ENCODE peak calls at places on chromosomes 2 and 18, in six cellular contexts. W is HCT116, C is H1, X is K562, P is HepG2, Y is SK-N-SH. O is an unnamed sample.

GRCh38 chr2:34570266-34570872 is 971.3 kb upstream of the FAM98A start:
- DNase-seq in X (no peak), W (no peak), Y (peak; percentile 14), C (no peak), P (peak; percentile 53), O (peak; percentile 30)

GRCh38 chr2:164014068-164014577 is 278.3 kb upstream of the FIGN start:
- DNase-seq in X (no peak), P (no peak), C (no peak), W (no peak), Y (no peak), O (peak; percentile 18)

GRCh38 chr18:8635087-8635486 is 25.9 kb downstream of the RAB12 start:
- DNase-seq in X (no peak), P (no peak), W (no peak), C (no peak), Y (no peak), O (no peak)

GRCh38 chr18:76452357-76452756 is 42.7 kb downstream of the ZNF516 start:
- DNase-seq in W (no peak), P (no peak), Y (no peak), X (no peak), C (no peak), O (no peak)

GRCh38 chr2:181158453-181158852 is 178.0 kb downstream of the UBE2E3 start:
- DNase-seq in X (no peak), C (no peak), W (no peak), Y (no peak), P (no peak), O (no peak)

GRCh38 chr18:14928396-14928795 is 180.4 kb downstream of the ANKRD30B start:
- DNase-seq in Y (no peak), C (no peak), P (no peak), W (no peak), X (no peak), O (no peak)

GRCh38 chr2:28958689-28959088 is 22.4 kb upstream of the TOGARAM2 start:
- DNase-seq in W (peak; percentile 37), X (peak; percentile 64), C (peak; percentile 69), Y (peak; percentile 87), P (peak; percentile 70), O (no peak)

GRCh38 chr2:206693399-206694137 is 24.6 kb downstream of the DYTN start:
- DNase-seq in C (peak; percentile 50), P (peak; percentile 65), Y (peak; percentile 59), X (peak; percentile 25), W (peak; percentile 75), O (peak; percentile 73)

GRCh38 chr2:197889041-197889440 is 84.6 kb downstream of the PLCL1 start:
- DNase-seq in C (no peak), P (no peak), X (peak; percentile 50), Y (no peak), W (no peak), O (peak; percentile 42)

GRCh38 chr2:220654322-220654721 is 917.8 kb downstream of the EPHA4 start:
- DNase-seq in Y (no peak), C (no peak), X (no peak), P (no peak), W (no peak), O (no peak)

GRCh38 chr2:225995788-225996476 is 596.4 kb downstream of the NYAP2 start:
- DNase-seq in W (no peak), X (no peak), Y (no peak), P (no peak), C (no peak), O (no peak)

GRCh38 chr2:28135324-28135723 is 244.8 kb downstream of the BABAM2 start:
- DNase-seq in X (no peak), P (no peak), C (no peak), Y (no peak), W (no peak), O (no peak)

DNA sequence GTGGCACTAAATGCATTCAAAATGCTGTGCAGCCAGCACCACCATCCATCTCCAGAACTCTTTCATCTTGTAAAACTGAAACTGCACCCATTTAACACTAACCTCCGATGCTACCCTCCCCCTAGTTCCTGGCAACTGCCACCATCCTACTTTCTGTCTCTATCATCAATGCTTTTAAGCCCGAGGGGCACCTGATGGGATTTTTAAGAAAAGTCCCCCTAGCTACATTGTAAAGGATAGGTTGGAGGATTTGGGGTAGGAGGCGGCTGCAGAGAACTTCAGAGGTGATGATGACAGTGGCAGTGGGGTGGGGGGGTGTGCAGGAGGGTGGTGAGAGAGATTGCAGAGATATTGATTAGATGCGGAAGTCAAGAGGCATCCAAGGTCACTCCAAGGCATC is 10.8 kb upstream of the YWHAQ start:
- DNase-seq in W (no peak), X (no peak), C (no peak), Y (no peak), P (no peak), O (no peak)
- H3K4me3 ChIP-seq in W (no peak overlapping the region), X (no peak overlapping the region), C (no peak overlapping the region), Y (no peak overlapping the region), P (no peak overlapping the region), O (no peak overlapping the region)

GRCh38 chr2:239308696-239309397 is 92.0 kb downstream of the HDAC4 start:
- DNase-seq in C (peak; percentile 43), P (no peak), Y (peak; percentile 83), X (no peak), W (no peak), O (no peak)
- H3K9me3 ChIP-seq in C (no peaks in the 10 kb centered on the region), P (no peaks in the 10 kb centered on the region), Y (no peaks in the 10 kb centered on the region), X (no peaks in the 10 kb centered on the region), W (no peaks in the 10 kb centered on the region), O (no peaks in the 10 kb centered on the region)

GRCh38 chr2:1625281-1626001 is 118.9 kb downstream of the PXDN start:
- DNase-seq in Y (peak; percentile 79), C (peak; percentile 81), X (no peak), W (peak; percentile 24), P (no peak), O (peak; percentile 36)
- TF ChIP-seq YY1 in Y (peak; percentile 42), C (peak; percentile 7), X (no peak), W (no peak), P (no peak), O (no peak)

DNA sequence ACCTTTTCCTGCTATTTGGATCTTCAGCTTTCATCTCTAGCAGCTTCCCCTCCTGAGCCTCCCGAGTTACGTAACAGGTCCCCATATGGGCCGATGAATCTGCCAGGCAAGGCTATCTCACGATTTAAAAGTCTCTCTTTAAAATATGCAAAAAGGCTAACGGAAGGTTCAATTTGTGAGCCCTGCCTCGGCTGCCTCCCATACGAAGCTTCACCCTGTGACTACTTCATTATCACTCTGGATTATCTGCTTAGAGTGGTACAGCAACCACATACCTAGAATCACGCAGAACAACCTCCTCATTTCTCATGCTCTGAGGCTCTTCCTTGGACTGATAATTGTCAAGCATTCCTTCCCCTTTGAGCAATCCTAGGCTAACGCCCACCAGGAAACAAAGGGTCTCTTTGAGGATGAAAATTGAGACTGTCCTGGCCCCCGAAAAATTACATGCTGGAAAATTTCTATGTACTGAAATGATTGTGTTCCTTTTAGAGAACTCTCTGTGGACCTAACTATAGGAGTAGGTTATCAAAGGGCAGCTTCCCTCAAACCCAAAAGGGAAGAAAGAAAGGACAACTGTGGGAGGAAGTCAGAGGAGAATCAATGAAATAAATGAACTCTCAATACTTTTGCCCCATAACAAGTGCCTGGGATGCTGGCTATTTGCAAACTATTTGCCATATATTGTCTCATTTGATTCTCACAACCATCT is 147.3 kb downstream of the ZEB2 start:
- DNase-seq in X (peak; percentile 37), P (no peak), Y (no peak), C (no peak), W (no peak), O (no peak)
- H3K4me3 ChIP-seq in X (no peak overlapping the region), P (no peak overlapping the region), Y (no peak overlapping the region), C (no peak overlapping the region), W (no peak overlapping the region), O (no peak overlapping the region)

GRCh38 chr18:71362140-71362539 is 1073.3 kb downstream of the SOCS6 start:
- DNase-seq in W (no peak), C (no peak), Y (no peak), X (no peak), P (no peak), O (no peak)
- H3K9me3 ChIP-seq in W (peaks cover 12% of the 10 kb centered on the region), C (peaks cover 58% of the 10 kb centered on the region), Y (no peaks in the 10 kb centered on the region), X (no peaks in the 10 kb centered on the region), P (peaks cover 12% of the 10 kb centered on the region), O (no peaks in the 10 kb centered on the region)

GRCh38 chr18:68104036-68104435 is 587.5 kb upstream of the DSEL start:
- DNase-seq in P (no peak), Y (no peak), C (no peak), W (no peak), X (no peak), O (no peak)
- TF ChIP-seq YY1 in P (no peak), Y (no peak), C (no peak), W (no peak), X (no peak), O (no peak)

GRCh38 chr2:177393824-177394614 is 1.4 kb downstream of the AGPS start:
- DNase-seq in C (no peak), W (no peak), P (peak; percentile 25), Y (no peak), X (no peak), O (no peak)
- H3K4me3 ChIP-seq in C (peak overlapping the region; percentile 85), W (peak overlapping the region; percentile 88), P (peak overlapping the region; percentile 92), Y (peak overlapping the region; percentile 81), X (peak overlapping the region; percentile 90), O (peak overlapping the region; percentile 95)